ENCODE peak calls at places on chromosomes 7 and 10, in four cellular contexts. K is G401, A is adipocyte, G is neural progenitor cell. I is an unnamed sample.

GRCh38 chr7:41629711-41630111 is 73.2 kb downstream of the INHBA start:
- DNase-seq in K (no peak), G (no peak), A (peak), I (no peak)

GRCh38 chr7:122528879-122529481 is 169.9 kb downstream of the RNF133 start:
- DNase-seq in G (peak), K (peak), A (peak), I (no peak)

GRCh38 chr7:45681596-45682357 is 107.6 kb downstream of the ADCY1 start:
- DNase-seq in K (no peak), A (no peak), G (no peak), I (no peak)

GRCh38 chr7:106080307-106080987 is 31.7 kb downstream of the SYPL1 start:
- DNase-seq in A (no peak), G (no peak), K (no peak), I (no peak)

GRCh38 chr7:95596183-95597135 is at the start of gene PDK4:
- DNase-seq in A (peak), G (peak), K (peak), I (no peak)

GRCh38 chr10:98312349-98312748 is 44.4 kb upstream of the LOXL4 start:
- DNase-seq in K (no peak), A (no peak), G (no peak), I (no peak)

GRCh38 chr7:105796365-105796764 is 80.0 kb downstream of the ATXN7L1 start:
- DNase-seq in A (no peak), G (no peak), K (no peak), I (no peak)

GRCh38 chr10:88186335-88186734 is 322.9 kb downstream of the PTEN start:
- DNase-seq in G (no peak), K (no peak), A (peak), I (no peak)

GRCh38 chr7:25989140-25989705 is 162.8 kb upstream of the NFE2L3 start:
- DNase-seq in A (no peak), K (no peak), G (no peak), I (no peak)

GRCh38 chr10:106789623-106790022 is 374.9 kb downstream of the SORCS1 start:
- DNase-seq in K (no peak), A (no peak), G (no peak), I (no peak)

GRCh38 chr10:45429790-45430189 is 55.8 kb downstream of the ALOX5 start:
- DNase-seq in G (no peak), K (no peak), A (no peak), I (no peak)

GRCh38 chr7:149692557-149692982 is 80.8 kb downstream of the ZNF467 start:
- DNase-seq in A (no peak), K (peak), G (peak), I (no peak)

GRCh38 chr10:102555781-102556328 is 52.1 kb downstream of the SUFU start:
- DNase-seq in K (peak), A (peak), G (no peak), I (no peak)

GRCh38 chr7:94389381-94389780 is 5.3 kb upstream of the COL1A2 start:
- DNase-seq in A (peak), G (no peak), K (no peak), I (no peak)

GRCh38 chr10:34743804-34744203 is 71.3 kb downstream of the PARD3 start:
- DNase-seq in K (no peak), A (no peak), G (no peak), I (no peak)

GRCh38 chr7:130154501-130155317 is 50.5 kb downstream of the TMEM209 start:
- DNase-seq in G (peak), K (peak), A (no peak), I (no peak)

GRCh38 chr10:17144757-17145156 is 15.1 kb upstream of the CUBN start:
- DNase-seq in G (no peak), A (no peak), K (no peak), I (no peak)

I was measured in CD8-positive, alpha-beta memory T cell.